ENCODE peak calls at places on chromosomes 7 and 10, in nine cellular contexts. F is stomach, A is WERI-Rb-1, R is GM20000, O is GM23338, P is SK-N-SH, Z is spleen, E is NB4, W is right atrium auricular region. Q is an unnamed sample.

GRCh38 chr7:116180302-116180701 is 30.0 kb upstream of the TES start:
- DNase-seq in F (no peak), A (no peak), R (peak), O (peak), P (peak), Z (no peak), E (peak), W (no peak), Q (peak)

GRCh38 chr10:132900211-132900756 is 42.1 kb downstream of the CFAP46 start:
- DNase-seq in F (no peak), A (no peak), R (no peak), O (no peak), P (no peak), Z (peak), E (no peak), W (no peak), Q (no peak)

GRCh38 chr7:1086588-1087461 is 1.1 kb upstream of the GPER1 start:
- DNase-seq in F (peak), A (peak), R (peak), O (peak), P (peak), Z (peak), E (peak), W (peak), Q (peak)

GRCh38 chr10:23147035-23147434 is 45.1 kb upstream of the PTF1A start:
- DNase-seq in F (no peak), A (no peak), R (no peak), O (no peak), P (no peak), Z (no peak), E (no peak), W (no peak), Q (no peak)

GRCh38 chr10:27747096-27747451 is 1.5 kb upstream of the MKX start:
- DNase-seq in F (no peak), A (no peak), R (no peak), O (peak), P (no peak), Z (no peak), E (no peak), W (no peak), Q (no peak)

GRCh38 chr10:51073461-51074237 is 638 bp upstream of the PRKG1 start:
- DNase-seq in F (peak), A (no peak), R (no peak), O (peak), P (peak), Z (peak), E (no peak), W (no peak), Q (peak)

GRCh38 chr10:86057708-86058107 is 308.9 kb downstream of the GRID1 start:
- DNase-seq in F (no peak), A (no peak), R (no peak), O (no peak), P (no peak), Z (no peak), E (no peak), W (no peak), Q (no peak)

GRCh38 chr7:122637799-122638198 is 61.1 kb downstream of the RNF133 start:
- DNase-seq in F (peak), A (no peak), R (no peak), O (no peak), P (no peak), Z (no peak), E (no peak), W (no peak), Q (no peak)

GRCh38 chr7:112723416-112723815 is 66.8 kb downstream of the TMEM168 start:
- DNase-seq in F (no peak), A (no peak), R (no peak), O (no peak), P (no peak), Z (no peak), E (no peak), W (no peak), Q (no peak)

GRCh38 chr7:55078465-55079372 is 59.9 kb downstream of the EGFR start:
- DNase-seq in F (peak), A (no peak), R (peak), O (peak), P (no peak), Z (no peak), E (no peak), W (no peak), Q (no peak)

GRCh38 chr7:132469264-132469663 is 107.0 kb downstream of the PLXNA4 start:
- DNase-seq in F (no peak), A (no peak), R (no peak), O (no peak), P (no peak), Z (no peak), E (no peak), W (no peak), Q (no peak)

GRCh38 chr10:115956225-115957009 is 316.6 kb downstream of the GFRA1 start:
- DNase-seq in F (no peak), A (no peak), R (no peak), O (no peak), P (no peak), Z (no peak), E (no peak), W (no peak), Q (no peak)

GRCh38 chr10:82544377-82544776 is 669.4 kb downstream of the NRG3 start:
- DNase-seq in F (no peak), A (no peak), R (no peak), O (no peak), P (no peak), Z (no peak), E (no peak), W (no peak), Q (no peak)

GRCh38 chr10:127986543-127987466 is 79.9 kb downstream of the PTPRE start:
- DNase-seq in F (no peak), A (no peak), R (no peak), O (no peak), P (no peak), Z (no peak), E (no peak), W (no peak), Q (no peak)

GRCh38 chr7:150503581-150503980 is 11.1 kb upstream of the GIMAP7 start:
- DNase-seq in F (no peak), A (no peak), R (no peak), O (no peak), P (no peak), Z (no peak), E (no peak), W (no peak), Q (no peak)

DNA sequence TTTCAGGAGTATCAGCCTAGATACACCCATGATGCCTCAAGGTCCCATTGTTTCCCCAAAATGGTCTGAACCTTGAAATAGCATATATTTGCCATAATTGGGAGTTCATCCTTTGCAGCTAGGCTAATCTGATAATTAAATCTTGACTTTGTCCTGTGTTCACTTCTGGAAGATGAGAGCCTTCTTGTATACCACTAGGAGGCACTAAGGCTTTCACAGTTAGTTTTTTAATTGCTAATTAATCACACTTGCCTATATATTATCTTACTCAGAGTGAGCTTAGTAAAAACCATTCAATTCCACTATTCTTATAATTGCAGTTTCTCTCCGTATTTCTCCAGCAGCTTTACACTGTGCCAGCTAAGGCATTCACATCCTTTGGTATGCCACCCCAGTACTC is 48.7 kb upstream of the MAGI2 start:
- DNase-seq in F (no peak), A (no peak), R (no peak), O (peak), P (no peak), Z (no peak), E (no peak), W (no peak), Q (no peak)
- TF ChIP-seq CTCF in F (no peak), A (no peak), R (no peak), O (peak), P (peak), Z (no peak), E (peak), W (no peak), Q (no peak)

GRCh38 chr10:125739994-125740679 is 20.6 kb downstream of the EDRF1 start:
- DNase-seq in F (no peak), A (no peak), R (no peak), O (no peak), P (no peak), Z (no peak), E (no peak), W (no peak), Q (no peak)

GRCh38 chr10:125734148-125734547 is 14.6 kb downstream of the EDRF1 start:
- DNase-seq in F (no peak), A (no peak), R (no peak), O (no peak), P (no peak), Z (no peak), E (no peak), W (no peak), Q (no peak)

DNA sequence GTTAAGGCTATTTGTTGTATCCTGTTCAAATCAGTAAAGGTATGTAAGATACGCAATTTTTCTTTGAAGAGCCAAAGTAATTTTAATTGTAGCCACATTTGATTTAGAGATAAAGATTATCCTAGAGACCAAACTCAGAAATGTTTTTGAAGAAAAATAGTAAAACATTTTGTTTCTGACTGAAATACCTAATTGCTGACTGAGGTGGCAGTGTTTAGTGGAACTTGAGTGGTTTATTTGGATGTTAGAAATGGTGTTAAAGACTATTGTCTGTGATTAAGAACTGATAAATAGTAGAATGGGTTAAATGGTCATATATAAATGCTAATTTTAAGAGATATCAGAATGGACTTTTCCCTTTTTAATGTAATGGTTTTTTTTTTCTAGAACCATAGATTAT is 15.3 kb downstream of the EDRF1 start:
- DNase-seq in F (no peak), A (no peak), R (no peak), O (peak), P (no peak), Z (no peak), E (no peak), W (no peak), Q (no peak)
- TF ChIP-seq CTCF in F (no peak), A (no peak), R (no peak), O (peak), P (no peak), Z (no peak), E (no peak), W (no peak), Q (peak)

GRCh38 chr7:128867842-128868623 is 5.4 kb downstream of the ATP6V1F start:
- DNase-seq in F (peak), A (peak), R (no peak), O (peak), P (peak), Z (no peak), E (no peak), W (no peak), Q (no peak)

GRCh38 chr7:128871050-128871449 is 8.4 kb downstream of the ATP6V1F start:
- DNase-seq in F (no peak), A (no peak), R (no peak), O (no peak), P (no peak), Z (no peak), E (no peak), W (no peak), Q (no peak)

GRCh38 chr7:128869944-128870285 is 7.3 kb downstream of the ATP6V1F start:
- DNase-seq in F (no peak), A (no peak), R (no peak), O (peak), P (no peak), Z (no peak), E (no peak), W (no peak), Q (no peak)

GRCh38 chr7:128868624-128869137 is 6.0 kb downstream of the ATP6V1F start:
- DNase-seq in F (no peak), A (no peak), R (no peak), O (no peak), P (no peak), Z (no peak), E (no peak), W (no peak), Q (no peak)

GRCh38 chr7:128869138-128869943 is 6.7 kb downstream of the ATP6V1F start:
- DNase-seq in F (peak), A (peak), R (peak), O (peak), P (peak), Z (peak), E (peak), W (no peak), Q (peak)
- TF ChIP-seq CTCF in F (no peak), A (peak), R (no peak), O (no peak), P (peak), Z (no peak), E (no peak), W (no peak), Q (peak)

DNA sequence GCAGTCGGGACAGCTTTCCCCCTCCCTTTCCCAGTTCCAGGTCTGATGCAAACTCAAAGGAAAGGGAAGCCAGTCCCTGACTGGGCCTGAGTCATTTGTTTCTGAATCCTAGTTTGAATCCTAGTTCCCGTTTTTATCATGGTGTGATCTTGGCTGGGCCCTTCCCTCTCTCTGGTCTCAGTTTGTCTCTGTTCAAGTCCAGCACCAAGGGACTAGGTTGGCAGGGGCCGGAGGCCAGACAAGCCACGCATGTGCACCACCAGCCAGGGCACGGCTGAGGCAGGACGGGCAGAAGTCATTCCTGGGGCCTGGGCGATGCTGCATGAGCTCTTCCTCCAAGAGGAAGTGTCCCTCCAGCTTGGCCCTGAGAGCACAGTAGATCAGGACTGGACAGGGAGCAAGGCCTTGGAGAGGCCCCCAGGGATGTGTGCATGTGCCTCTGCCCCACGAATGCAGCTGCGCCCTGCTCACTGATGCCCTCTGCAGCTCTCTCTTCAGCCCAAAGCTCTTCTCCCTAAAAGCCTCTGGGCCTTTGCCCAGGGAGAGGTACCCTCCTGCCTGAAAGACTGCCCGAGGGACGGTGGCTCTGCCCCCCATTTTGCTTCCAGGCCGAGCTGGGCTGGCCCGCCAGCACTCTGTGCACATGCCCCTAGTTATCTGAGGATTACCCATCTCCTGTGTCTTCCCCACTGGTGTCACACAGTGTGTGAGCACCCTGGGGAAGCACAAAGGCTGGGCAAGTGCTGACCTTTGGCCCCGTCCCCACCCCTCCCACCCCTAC is 86.7 kb downstream of the ZMIZ1 start:
- DNase-seq in F (no peak), A (no peak), R (no peak), O (no peak), P (no peak), Z (peak), E (peak), W (peak), Q (no peak)
- TF ChIP-seq CTCF in F (no peak), A (peak), R (no peak), O (no peak), P (peak), Z (peak), E (peak), W (peak), Q (peak)

GRCh38 chr10:43693602-43694001 is 44.9 kb upstream of the ZNF32 start:
- DNase-seq in F (no peak), A (no peak), R (no peak), O (no peak), P (no peak), Z (no peak), E (no peak), W (no peak), Q (no peak)

GRCh38 chr10:43689955-43690771 is 41.5 kb upstream of the ZNF32 start:
- DNase-seq in F (peak), A (peak), R (peak), O (peak), P (peak), Z (peak), E (peak), W (peak), Q (peak)

GRCh38 chr10:43689618-43689954 is 40.9 kb upstream of the ZNF32 start:
- DNase-seq in F (peak), A (peak), R (peak), O (peak), P (peak), Z (peak), E (peak), W (peak), Q (peak)

GRCh38 chr10:43692051-43692825 is 43.6 kb upstream of the ZNF32 start:
- DNase-seq in F (no peak), A (no peak), R (no peak), O (no peak), P (no peak), Z (peak), E (peak), W (no peak), Q (no peak)

DNA sequence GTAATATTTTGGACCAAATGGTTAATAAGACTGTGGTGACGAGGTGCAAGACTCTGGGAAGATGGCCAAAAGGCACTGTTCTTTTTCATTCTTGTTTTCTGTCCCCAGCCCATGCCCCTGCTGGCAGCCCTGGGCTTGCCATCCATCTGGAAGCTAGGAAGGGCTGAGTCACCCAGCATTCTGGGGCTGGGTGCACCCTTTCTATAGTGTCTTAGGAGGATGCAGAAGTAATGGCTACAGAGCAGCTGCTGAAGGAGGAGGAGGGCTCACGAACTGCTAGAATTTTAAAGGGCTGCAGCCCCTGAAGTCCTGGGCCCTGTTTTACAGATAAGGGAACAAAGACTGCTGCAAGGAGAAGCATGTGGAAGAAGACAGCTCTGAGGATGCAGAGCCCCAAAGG is 42.8 kb upstream of the ZNF32 start:
- DNase-seq in F (no peak), A (no peak), R (no peak), O (no peak), P (no peak), Z (no peak), E (peak), W (no peak), Q (no peak)
- TF ChIP-seq CTCF in F (no peak), A (no peak), R (no peak), O (no peak), P (peak), Z (no peak), E (peak), W (no peak), Q (no peak)

GRCh38 chr10:130109796-130110235 is 814 bp downstream of the C10orf143 start:
- DNase-seq in F (peak), A (peak), R (peak), O (peak), P (peak), Z (no peak), E (peak), W (peak), Q (peak)

GRCh38 chr10:130111848-130112180 is 1.2 kb upstream of the C10orf143 start:
- DNase-seq in F (no peak), A (no peak), R (no peak), O (no peak), P (no peak), Z (no peak), E (no peak), W (no peak), Q (no peak)

GRCh38 chr10:130110236-130111114 is at the start of gene C10orf143:
- DNase-seq in F (peak), A (peak), R (peak), O (peak), P (peak), Z (peak), E (peak), W (peak), Q (peak)

GRCh38 chr10:130112821-130113220 is 2.2 kb upstream of the C10orf143 start:
- DNase-seq in F (no peak), A (no peak), R (no peak), O (no peak), P (no peak), Z (no peak), E (no peak), W (no peak), Q (no peak)

DNA sequence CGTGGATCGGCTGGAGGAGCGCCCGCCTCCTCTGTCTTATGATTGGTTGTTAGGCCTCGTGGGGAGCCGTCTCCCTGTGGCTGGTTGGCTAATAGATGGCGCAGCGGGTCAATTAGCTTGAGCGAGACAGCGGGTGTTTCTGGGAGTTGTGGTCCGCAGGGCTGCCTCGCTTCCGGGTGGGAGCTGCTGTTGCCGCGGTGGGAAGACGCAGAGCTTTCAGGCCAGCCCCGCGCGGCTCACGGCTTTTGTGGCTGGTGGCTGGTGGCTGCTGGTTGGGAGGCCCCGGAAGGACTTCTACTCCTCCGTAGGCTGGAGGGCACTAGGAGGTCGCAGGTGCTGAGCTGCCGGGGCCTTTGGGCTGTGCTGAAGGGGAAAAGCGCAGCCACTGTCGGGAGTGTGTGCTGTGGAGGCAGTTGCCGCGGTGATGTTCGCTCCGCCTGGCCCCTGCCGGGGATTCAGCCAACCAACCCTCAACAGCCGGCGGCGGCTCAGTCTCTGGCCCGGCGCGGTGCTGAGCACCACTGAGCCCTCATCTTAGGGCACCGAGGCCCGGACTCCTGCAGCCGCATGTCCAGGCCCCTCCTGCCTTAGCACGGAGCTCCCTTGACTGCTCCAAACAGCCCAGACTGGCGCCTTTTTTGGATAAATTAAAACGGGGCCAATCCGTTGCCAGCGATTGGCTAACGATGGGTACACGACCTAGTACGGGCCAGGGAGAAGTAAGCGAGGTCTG is 651 bp upstream of the C10orf143 start:
- DNase-seq in F (peak), A (peak), R (peak), O (peak), P (peak), Z (peak), E (peak), W (peak), Q (peak)
- TF ChIP-seq CTCF in F (no peak), A (no peak), R (no peak), O (no peak), P (no peak), Z (no peak), E (no peak), W (no peak), Q (no peak)

GRCh38 chr10:58415757-58416156 is 30.5 kb downstream of the TFAM start:
- DNase-seq in F (no peak), A (no peak), R (no peak), O (no peak), P (no peak), Z (no peak), E (no peak), W (no peak), Q (no peak)

GRCh38 chr10:58414270-58415041 is 29.2 kb downstream of the TFAM start:
- DNase-seq in F (no peak), A (no peak), R (no peak), O (peak), P (peak), Z (no peak), E (peak), W (no peak), Q (no peak)

GRCh38 chr10:58409956-58410610 is 24.9 kb downstream of the TFAM start:
- DNase-seq in F (no peak), A (no peak), R (no peak), O (no peak), P (no peak), Z (no peak), E (no peak), W (no peak), Q (no peak)

GRCh38 chr10:58412502-58412961 is 27.3 kb downstream of the TFAM start:
- DNase-seq in F (no peak), A (peak), R (no peak), O (peak), P (no peak), Z (no peak), E (no peak), W (no peak), Q (no peak)
- TF ChIP-seq CTCF in F (no peak), A (peak), R (no peak), O (peak), P (no peak), Z (no peak), E (no peak), W (no peak), Q (no peak)

GRCh38 chr10:71780722-71781121 is 7.4 kb upstream of the VSIR start:
- DNase-seq in F (no peak), A (no peak), R (no peak), O (peak), P (no peak), Z (peak), E (no peak), W (no peak), Q (no peak)
- TF ChIP-seq CTCF in F (no peak), A (peak), R (no peak), O (peak), P (no peak), Z (no peak), E (no peak), W (no peak), Q (peak)